ENCODE peak calls at places on chromosomes 16 and 17, in six cellular contexts. One of them, this sample, is unnamed.

GRCh38 chr16:4870138-4870671 is 22.9 kb downstream of the UBN1 start:
- DNase-seq in body of pancreas: no peak
- DNase-seq in Panc1: no peak
- DNase-seq in GM23248: no peak
- DNase-seq in hepatocyte: no peak
- DNase-seq in Peyer's patch: peak; percentile 33
- DNase-seq in this sample: no peak

GRCh38 chr17:35477248-35477647 is 28.7 kb upstream of the SLFN13 start:
- DNase-seq in GM23248: no peak
- DNase-seq in hepatocyte: no peak
- DNase-seq in Peyer's patch: no peak
- DNase-seq in body of pancreas: no peak
- DNase-seq in Panc1: no peak
- DNase-seq in this sample: no peak

GRCh38 chr17:2928294-2928890 is 132.2 kb downstream of the RAP1GAP2 start:
- DNase-seq in GM23248: no peak
- DNase-seq in Peyer's patch: no peak
- DNase-seq in hepatocyte: peak; percentile 27
- DNase-seq in Panc1: no peak
- DNase-seq in body of pancreas: peak; percentile 66
- DNase-seq in this sample: no peak

GRCh38 chr16:4612474-4612931 is 2.2 kb downstream of the UBALD1 start:
- DNase-seq in GM23248: peak; percentile 26
- DNase-seq in hepatocyte: no peak
- DNase-seq in Peyer's patch: no peak
- DNase-seq in Panc1: no peak
- DNase-seq in body of pancreas: no peak
- DNase-seq in this sample: no peak

GRCh38 chr17:32815460-32815859 is 61.5 kb downstream of the MYO1D start:
- DNase-seq in hepatocyte: no peak
- DNase-seq in body of pancreas: no peak
- DNase-seq in Peyer's patch: no peak
- DNase-seq in GM23248: no peak
- DNase-seq in Panc1: no peak
- DNase-seq in this sample: no peak

GRCh38 chr16:75996491-75996890 is 270.2 kb upstream of the CPHXL start:
- DNase-seq in GM23248: no peak
- DNase-seq in body of pancreas: no peak
- DNase-seq in Panc1: no peak
- DNase-seq in hepatocyte: no peak
- DNase-seq in Peyer's patch: no peak
- DNase-seq in this sample: peak; percentile 94

GRCh38 chr16:1958715-1959268 is 546 bp upstream of the NDUFB10 start:
- DNase-seq in hepatocyte: no peak
- DNase-seq in body of pancreas: no peak
- DNase-seq in GM23248: no peak
- DNase-seq in Panc1: no peak
- DNase-seq in Peyer's patch: no peak
- DNase-seq in this sample: no peak

GRCh38 chr17:77507116-77507885 is 366.5 kb downstream of the SEC14L1 start:
- DNase-seq in hepatocyte: peak; percentile 5
- DNase-seq in body of pancreas: no peak
- DNase-seq in GM23248: peak; percentile 19
- DNase-seq in Peyer's patch: peak; percentile 41
- DNase-seq in Panc1: no peak
- DNase-seq in this sample: no peak

GRCh38 chr17:43634681-43635125 is 27.0 kb downstream of the MEOX1 start:
- DNase-seq in GM23248: no peak
- DNase-seq in Peyer's patch: no peak
- DNase-seq in Panc1: no peak
- DNase-seq in hepatocyte: no peak
- DNase-seq in body of pancreas: peak; percentile 6
- DNase-seq in this sample: peak; percentile 10

GRCh38 chr17:63480826-63481487 is 4.1 kb downstream of the ACE start:
- DNase-seq in GM23248: no peak
- DNase-seq in body of pancreas: peak; percentile 15
- DNase-seq in Peyer's patch: no peak
- DNase-seq in hepatocyte: no peak
- DNase-seq in Panc1: no peak
- DNase-seq in this sample: no peak

GRCh38 chr17:6456914-6457687 is 12.8 kb downstream of the PIMREG start:
- DNase-seq in Peyer's patch: no peak
- DNase-seq in hepatocyte: peak; percentile 57
- DNase-seq in body of pancreas: no peak
- DNase-seq in Panc1: no peak
- DNase-seq in GM23248: peak; percentile 87
- DNase-seq in this sample: no peak

GRCh38 chr16:11398136-11398535 is 52.9 kb downstream of the RMI2 start:
- DNase-seq in GM23248: no peak
- DNase-seq in Peyer's patch: no peak
- DNase-seq in hepatocyte: no peak
- DNase-seq in body of pancreas: no peak
- DNase-seq in Panc1: no peak
- DNase-seq in this sample: no peak

GRCh38 chr17:64635647-64636305 is 26.3 kb downstream of the SMURF2 start:
- DNase-seq in Panc1: no peak
- DNase-seq in Peyer's patch: no peak
- DNase-seq in GM23248: peak; percentile 87
- DNase-seq in hepatocyte: no peak
- DNase-seq in body of pancreas: no peak
- DNase-seq in this sample: no peak

GRCh38 chr16:13873835-13874438 is 46.0 kb upstream of the ERCC4 start:
- DNase-seq in Peyer's patch: no peak
- DNase-seq in Panc1: no peak
- DNase-seq in hepatocyte: peak; percentile 60
- DNase-seq in GM23248: peak; percentile 21
- DNase-seq in body of pancreas: no peak
- DNase-seq in this sample: no peak

GRCh38 chr16:26051078-26051477 is 359.3 kb downstream of the HS3ST4 start:
- DNase-seq in hepatocyte: no peak
- DNase-seq in GM23248: no peak
- DNase-seq in body of pancreas: no peak
- DNase-seq in Panc1: no peak
- DNase-seq in Peyer's patch: no peak
- DNase-seq in this sample: no peak

GRCh38 chr16:11797957-11798299 is 870 bp upstream of the ZC3H7A start:
- DNase-seq in GM23248: peak; percentile 49
- DNase-seq in Peyer's patch: no peak
- DNase-seq in hepatocyte: no peak
- DNase-seq in body of pancreas: peak; percentile 33
- DNase-seq in Panc1: no peak
- DNase-seq in this sample: no peak

GRCh38 chr17:78725448-78726021 is 56.5 kb downstream of the CYTH1 start:
- DNase-seq in hepatocyte: no peak
- DNase-seq in body of pancreas: no peak
- DNase-seq in GM23248: no peak
- DNase-seq in Peyer's patch: no peak
- DNase-seq in Panc1: no peak
- DNase-seq in this sample: no peak

GRCh38 chr17:8965394-8966168 is at the start of gene PIK3R5:
- DNase-seq in hepatocyte: peak; percentile 78
- DNase-seq in body of pancreas: peak; percentile 66
- DNase-seq in Peyer's patch: peak; percentile 92
- DNase-seq in GM23248: no peak
- DNase-seq in Panc1: no peak
- DNase-seq in this sample: no peak

GRCh38 chr17:44602390-44602789 is 45.1 kb downstream of the FZD2 start:
- DNase-seq in body of pancreas: peak; percentile 61
- DNase-seq in Panc1: no peak
- DNase-seq in Peyer's patch: no peak
- DNase-seq in hepatocyte: no peak
- DNase-seq in GM23248: no peak
- DNase-seq in this sample: no peak

GRCh38 chr17:51234162-51234561 is 25.7 kb downstream of the MBTD1 start:
- DNase-seq in body of pancreas: no peak
- DNase-seq in GM23248: no peak
- DNase-seq in Peyer's patch: no peak
- DNase-seq in Panc1: no peak
- DNase-seq in hepatocyte: no peak
- DNase-seq in this sample: no peak

GRCh38 chr17:78486228-78486802 is 90.9 kb downstream of the DNAH17 start:
- DNase-seq in body of pancreas: no peak
- DNase-seq in Peyer's patch: no peak
- DNase-seq in GM23248: no peak
- DNase-seq in Panc1: no peak
- DNase-seq in hepatocyte: no peak
- DNase-seq in this sample: no peak

GRCh38 chr17:59668816-59669215 is 38.4 kb downstream of the PTRH2 start:
- DNase-seq in GM23248: peak; percentile 94
- DNase-seq in Panc1: no peak
- DNase-seq in hepatocyte: no peak
- DNase-seq in body of pancreas: no peak
- DNase-seq in Peyer's patch: no peak
- DNase-seq in this sample: no peak

GRCh38 chr17:17957584-17957916 is 14.7 kb downstream of the TOM1L2 start:
- DNase-seq in Peyer's patch: no peak
- DNase-seq in hepatocyte: no peak
- DNase-seq in Panc1: peak; percentile 28
- DNase-seq in GM23248: peak; percentile 37
- DNase-seq in body of pancreas: no peak
- DNase-seq in this sample: no peak
- H3K27ac ChIP-seq in Peyer's patch: peak overlapping the region; percentile 55
- H3K27ac ChIP-seq in hepatocyte: peak overlapping the region; percentile 79
- H3K27ac ChIP-seq in Panc1: peak overlapping the region; percentile 97
- H3K27ac ChIP-seq in GM23248: peak overlapping the region; percentile 86
- H3K27ac ChIP-seq in body of pancreas: peak overlapping the region; percentile 68
- H3K27ac ChIP-seq in this sample: peak overlapping the region; percentile 99

GRCh38 chr16:85782476-85782875 is 16.9 kb downstream of the EMC8 start:
- DNase-seq in hepatocyte: no peak
- DNase-seq in Peyer's patch: no peak
- DNase-seq in Panc1: no peak
- DNase-seq in GM23248: peak; percentile 21
- DNase-seq in body of pancreas: no peak
- DNase-seq in this sample: no peak

GRCh38 chr16:85781685-85782370 is 17.5 kb downstream of the EMC8 start:
- DNase-seq in GM23248: peak; percentile 65
- DNase-seq in Peyer's patch: peak; percentile 65
- DNase-seq in Panc1: no peak
- DNase-seq in hepatocyte: peak; percentile 20
- DNase-seq in body of pancreas: peak; percentile 74
- DNase-seq in this sample: no peak

GRCh38 chr16:85778873-85779272 is 20.5 kb downstream of the EMC8 start:
- DNase-seq in Panc1: no peak
- DNase-seq in GM23248: no peak
- DNase-seq in Peyer's patch: no peak
- DNase-seq in hepatocyte: no peak
- DNase-seq in body of pancreas: no peak
- DNase-seq in this sample: no peak

GRCh38 chr16:85780281-85780680 is 19.1 kb downstream of the EMC8 start:
- DNase-seq in Peyer's patch: no peak
- DNase-seq in GM23248: no peak
- DNase-seq in hepatocyte: no peak
- DNase-seq in body of pancreas: no peak
- DNase-seq in Panc1: no peak
- DNase-seq in this sample: no peak

DNA sequence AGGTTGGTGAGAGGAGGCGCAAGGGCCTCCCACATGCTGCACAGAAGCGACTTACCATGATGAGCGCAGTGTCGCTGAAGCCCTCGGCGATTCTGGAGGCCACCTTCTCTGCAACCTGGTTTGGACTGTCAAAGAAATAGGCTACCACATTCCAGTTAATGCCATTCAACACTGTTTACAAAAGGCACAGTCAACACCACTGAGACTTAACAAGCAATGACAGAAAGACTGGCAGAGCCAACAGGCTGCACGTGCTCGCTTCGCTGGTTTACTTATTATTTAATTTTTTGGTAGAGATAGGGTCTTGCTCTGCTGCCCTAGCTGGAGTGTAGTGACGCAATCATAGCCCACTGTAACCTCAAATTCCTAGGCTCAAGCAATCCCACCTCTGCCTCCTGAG is 18.2 kb downstream of the EMC8 start:
- DNase-seq in GM23248: no peak
- DNase-seq in body of pancreas: no peak
- DNase-seq in Panc1: no peak
- DNase-seq in Peyer's patch: no peak
- DNase-seq in hepatocyte: no peak
- DNase-seq in this sample: no peak
- H3K27ac ChIP-seq in GM23248: no peak overlapping the region
- H3K27ac ChIP-seq in body of pancreas: no peak overlapping the region
- H3K27ac ChIP-seq in Panc1: no peak overlapping the region
- H3K27ac ChIP-seq in Peyer's patch: no peak overlapping the region
- H3K27ac ChIP-seq in hepatocyte: no peak overlapping the region
- H3K27ac ChIP-seq in this sample: no peak overlapping the region

GRCh38 chr16:10156111-10156510 is 26.1 kb downstream of the GRIN2A start:
- DNase-seq in body of pancreas: no peak
- DNase-seq in Panc1: no peak
- DNase-seq in GM23248: no peak
- DNase-seq in Peyer's patch: no peak
- DNase-seq in hepatocyte: no peak
- DNase-seq in this sample: no peak
- H3K27ac ChIP-seq in body of pancreas: no peak overlapping the region
- H3K27ac ChIP-seq in Panc1: no peak overlapping the region
- H3K27ac ChIP-seq in GM23248: no peak overlapping the region
- H3K27ac ChIP-seq in Peyer's patch: no peak overlapping the region
- H3K27ac ChIP-seq in hepatocyte: no peak overlapping the region
- H3K27ac ChIP-seq in this sample: no peak overlapping the region

GRCh38 chr17:82613283-82614094 is 34.8 kb downstream of the WDR45B start:
- DNase-seq in GM23248: no peak
- DNase-seq in body of pancreas: no peak
- DNase-seq in Panc1: no peak
- DNase-seq in Peyer's patch: no peak
- DNase-seq in hepatocyte: no peak
- DNase-seq in this sample: no peak

GRCh38 chr17:82609655-82610054 is 38.6 kb downstream of the WDR45B start:
- DNase-seq in GM23248: no peak
- DNase-seq in Panc1: no peak
- DNase-seq in Peyer's patch: no peak
- DNase-seq in hepatocyte: no peak
- DNase-seq in body of pancreas: no peak
- DNase-seq in this sample: no peak

GRCh38 chr17:82608816-82609215 is 39.4 kb downstream of the WDR45B start:
- DNase-seq in body of pancreas: no peak
- DNase-seq in Panc1: no peak
- DNase-seq in GM23248: no peak
- DNase-seq in hepatocyte: no peak
- DNase-seq in Peyer's patch: no peak
- DNase-seq in this sample: no peak

GRCh38 chr17:82614095-82614631 is 34.1 kb downstream of the WDR45B start:
- DNase-seq in GM23248: no peak
- DNase-seq in Panc1: no peak
- DNase-seq in hepatocyte: no peak
- DNase-seq in Peyer's patch: no peak
- DNase-seq in body of pancreas: no peak
- DNase-seq in this sample: no peak

GRCh38 chr17:82611140-82612058 is 36.8 kb downstream of the WDR45B start:
- DNase-seq in GM23248: no peak
- DNase-seq in body of pancreas: no peak
- DNase-seq in hepatocyte: peak; percentile 66
- DNase-seq in Peyer's patch: no peak
- DNase-seq in Panc1: no peak
- DNase-seq in this sample: no peak
- H3K27ac ChIP-seq in GM23248: no peak overlapping the region
- H3K27ac ChIP-seq in body of pancreas: no peak overlapping the region
- H3K27ac ChIP-seq in hepatocyte: peak overlapping the region; percentile 36
- H3K27ac ChIP-seq in Peyer's patch: no peak overlapping the region
- H3K27ac ChIP-seq in Panc1: no peak overlapping the region
- H3K27ac ChIP-seq in this sample: no peak overlapping the region

This sample was measured in epithelial cell of prostate.